ENCODE peak calls at places on chromosomes 2 and 18, in six cellular contexts. D is CD4-positive, alpha-beta T cell; A is HFF-Myc; W is IMR-90; M is AG09319; J is right lobe of liver. L is an unnamed sample.

GRCh38 chr2:136718273-136718672 is 47.1 kb upstream of the THSD7B start:
- DNase-seq in D (no peak), A (no peak), W (no peak), M (no peak), J (no peak), L (no peak)

GRCh38 chr2:19933351-19933981 is 31.7 kb upstream of the TTC32 start:
- DNase-seq in D (no peak), A (peak; percentile 43), W (peak; percentile 64), M (no peak), J (no peak), L (no peak)

GRCh38 chr2:217837001-217837491 is 165.7 kb downstream of the TNS1 start:
- DNase-seq in D (no peak), A (no peak), W (no peak), M (peak; percentile 52), J (no peak), L (no peak)

GRCh38 chr2:42256502-42256901 is 87.3 kb downstream of the EML4 start:
- DNase-seq in D (no peak), A (no peak), W (no peak), M (no peak), J (no peak), L (no peak)

GRCh38 chr2:190216829-190217228 is 102.8 kb downstream of the HIBCH start:
- DNase-seq in D (no peak), A (no peak), W (no peak), M (no peak), J (peak; percentile 32), L (peak; percentile 90)

GRCh38 chr18:55833543-55833942 is 245.6 kb upstream of the TCF4 start:
- DNase-seq in D (no peak), A (peak; percentile 94), W (peak; percentile 99), M (peak; percentile 85), J (no peak), L (no peak)

GRCh38 chr18:32707153-32707552 is 65.7 kb downstream of the KLHL14 start:
- DNase-seq in D (no peak), A (no peak), W (no peak), M (no peak), J (no peak), L (no peak)

GRCh38 chr2:9765611-9766531 is 77.4 kb upstream of the TAF1B start:
- DNase-seq in D (no peak), A (no peak), W (no peak), M (no peak), J (no peak), L (no peak)

GRCh38 chr18:22467760-22468553 is 50.2 kb upstream of the CTAGE1 start:
- DNase-seq in D (no peak), A (peak; percentile 88), W (peak; percentile 100), M (peak; percentile 91), J (no peak), L (no peak)

GRCh38 chr2:160956243-160956802 is 203.9 kb upstream of the TANK start:
- DNase-seq in D (no peak), A (no peak), W (no peak), M (no peak), J (no peak), L (no peak)

GRCh38 chr2:100063459-100063953 is 78.9 kb downstream of the AFF3 start:
- DNase-seq in D (no peak), A (no peak), W (no peak), M (no peak), J (no peak), L (no peak)

GRCh38 chr2:25294573-25295462 is 46.9 kb downstream of the DNMT3A start:
- DNase-seq in D (peak; percentile 71), A (no peak), W (peak; percentile 24), M (no peak), J (peak; percentile 72), L (no peak)

GRCh38 chr2:128641421-128642095 is 322.9 kb upstream of the HS6ST1 start:
- DNase-seq in D (no peak), A (no peak), W (no peak), M (no peak), J (peak; percentile 7), L (peak; percentile 49)

GRCh38 chr2:10911291-10912075 is at the start of gene KCNF1:
- DNase-seq in D (no peak), A (no peak), W (peak; percentile 65), M (no peak), J (no peak), L (no peak)

GRCh38 chr2:52264488-52264887 is 1232.6 kb upstream of the NRXN1 start:
- DNase-seq in D (no peak), A (no peak), W (no peak), M (no peak), J (no peak), L (no peak)

GRCh38 chr18:2402084-2402483 is 169.2 kb downstream of the METTL4 start:
- DNase-seq in D (no peak), A (no peak), W (peak; percentile 58), M (no peak), J (no peak), L (no peak)

DNA sequence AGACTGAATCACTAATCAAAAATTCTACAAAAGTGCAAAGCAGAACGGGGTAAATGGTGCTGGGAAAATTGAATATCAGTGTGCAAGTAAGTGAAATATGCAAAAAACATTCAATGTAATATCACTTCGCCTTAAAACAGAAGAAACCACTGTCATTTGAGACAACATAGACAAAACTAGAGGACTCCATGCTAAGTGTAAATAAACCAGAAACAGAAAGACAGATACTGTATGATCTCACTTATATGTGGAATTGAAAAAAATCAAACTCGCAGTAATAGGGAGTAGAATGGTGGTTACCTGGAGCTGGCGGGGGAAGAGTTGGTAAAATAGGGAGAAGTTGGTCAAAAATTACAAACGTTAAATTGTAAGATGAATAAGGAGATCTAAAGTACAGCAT is 1420.0 kb upstream of the CDH2 start:
- DNase-seq in D (no peak), A (no peak), W (no peak), M (no peak), J (no peak), L (no peak)
- TF ChIP-seq CTCF in D (no peak), A (no peak), W (no peak), M (no peak), J (no peak), L (no peak)

GRCh38 chr2:40097691-40098376 is 318.8 kb upstream of the THUMPD2 start:
- DNase-seq in D (no peak), A (no peak), W (peak; percentile 86), M (no peak), J (no peak), L (no peak)

GRCh38 chr2:40096360-40096759 is 317.3 kb upstream of the THUMPD2 start:
- DNase-seq in D (no peak), A (no peak), W (peak; percentile 85), M (no peak), J (no peak), L (no peak)

GRCh38 chr2:40095003-40095402 is 315.9 kb upstream of the THUMPD2 start:
- DNase-seq in D (no peak), A (no peak), W (peak; percentile 83), M (no peak), J (no peak), L (no peak)

GRCh38 chr2:40101076-40101688 is 322.1 kb upstream of the THUMPD2 start:
- DNase-seq in D (no peak), A (no peak), W (peak; percentile 92), M (no peak), J (no peak), L (no peak)

DNA sequence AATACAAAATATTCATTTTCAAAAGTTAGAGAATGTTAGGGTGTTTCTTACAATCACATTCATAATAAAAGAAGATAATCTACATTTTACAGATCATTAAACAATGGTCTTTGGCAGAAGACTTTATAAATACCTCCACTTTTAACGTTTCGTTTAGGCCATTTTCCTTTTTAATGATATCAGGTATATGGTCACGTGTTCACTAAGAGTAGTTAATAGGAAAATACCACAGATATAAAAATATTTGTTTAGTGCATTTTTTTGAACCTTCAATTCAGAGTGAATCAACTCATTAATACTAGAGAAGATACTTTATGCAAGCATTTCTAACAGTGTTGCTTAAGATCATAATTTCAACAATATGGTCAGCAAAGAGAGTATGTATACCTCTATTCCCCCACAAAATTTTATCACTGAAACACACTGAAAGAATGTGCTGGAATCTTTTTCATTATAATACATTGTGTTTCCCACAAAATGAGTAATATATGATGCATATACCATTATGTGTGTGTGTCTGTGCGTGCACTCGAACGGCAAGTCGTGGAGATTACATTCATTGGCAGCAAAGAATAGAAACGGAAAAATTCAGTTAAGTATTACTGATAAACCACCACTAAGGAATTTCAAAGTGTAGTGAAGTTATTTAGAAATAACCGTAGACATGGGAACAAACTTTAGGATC is 319.9 kb upstream of the THUMPD2 start:
- DNase-seq in D (no peak), A (no peak), W (peak; percentile 76), M (no peak), J (no peak), L (no peak)
- TF ChIP-seq CTCF in D (no peak), A (no peak), W (no peak), M (no peak), J (no peak), L (no peak)

GRCh38 chr2:45696708-45697107 is 45.2 kb downstream of the PRKCE start:
- DNase-seq in D (no peak), A (no peak), W (no peak), M (no peak), J (no peak), L (no peak)

GRCh38 chr2:45697190-45697589 is 45.7 kb downstream of the PRKCE start:
- DNase-seq in D (no peak), A (no peak), W (no peak), M (no peak), J (no peak), L (no peak)

GRCh38 chr2:45699032-45699658 is 47.7 kb downstream of the PRKCE start:
- DNase-seq in D (no peak), A (peak; percentile 21), W (peak; percentile 88), M (no peak), J (no peak), L (no peak)

GRCh38 chr2:45698538-45698937 is 47.1 kb downstream of the PRKCE start:
- DNase-seq in D (no peak), A (no peak), W (no peak), M (no peak), J (no peak), L (no peak)

DNA sequence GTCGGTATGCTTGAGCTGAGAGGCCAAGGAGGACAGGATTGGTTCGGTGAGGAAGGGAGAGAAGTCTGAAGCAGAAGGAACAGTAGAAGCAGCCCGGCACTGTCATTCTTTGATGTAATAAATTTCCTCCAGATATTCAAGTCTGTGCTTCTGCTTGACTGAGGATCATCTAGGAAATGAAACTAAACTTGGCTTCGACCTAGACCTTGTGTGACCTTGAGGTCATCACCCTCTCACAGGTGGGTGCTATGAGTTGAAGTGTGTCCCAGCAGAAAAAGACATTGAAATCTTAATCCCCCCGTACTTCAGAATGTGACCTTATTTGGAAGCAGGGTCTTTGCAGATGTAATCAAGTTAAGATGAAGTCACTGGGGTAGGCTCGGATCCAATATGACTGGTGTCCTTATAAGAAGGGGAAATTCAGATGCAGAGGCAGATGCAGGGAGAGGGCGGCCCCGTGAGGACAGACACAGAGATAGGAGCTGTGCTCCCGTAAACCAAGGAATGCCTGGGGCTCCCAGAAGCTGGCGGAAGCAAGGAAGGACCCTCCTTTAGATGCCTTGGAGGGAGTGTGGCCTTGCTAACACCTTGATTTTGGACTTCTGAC is 49.0 kb downstream of the PRKCE start:
- DNase-seq in D (no peak), A (no peak), W (no peak), M (no peak), J (no peak), L (no peak)
- TF ChIP-seq CTCF in D (no peak), A (no peak), W (no peak), M (no peak), J (no peak), L (no peak)

DNA sequence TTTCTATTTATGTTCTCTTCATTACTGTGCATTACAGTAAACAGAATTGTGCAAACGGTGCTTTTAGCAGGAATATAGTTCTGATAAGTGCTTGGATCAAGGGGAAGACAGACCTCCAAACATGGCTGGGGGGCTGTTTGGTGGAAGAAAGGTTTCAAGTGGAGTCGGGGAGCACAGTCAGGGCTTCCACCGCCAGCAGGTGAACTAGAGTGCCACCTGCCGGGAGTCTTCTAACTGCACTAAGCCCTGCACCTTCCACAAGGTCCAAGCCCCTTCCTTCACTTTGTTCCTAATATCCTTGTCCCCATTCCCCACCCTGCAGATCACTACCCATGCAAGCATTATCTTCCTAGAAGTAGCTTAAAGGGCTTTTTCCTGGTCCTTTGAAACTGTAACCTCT is 11.1 kb downstream of the ONECUT2 start:
- DNase-seq in D (no peak), A (no peak), W (peak; percentile 4), M (no peak), J (no peak), L (no peak)
- TF ChIP-seq CTCF in D (no peak), A (peak; percentile 61), W (peak; percentile 39), M (peak; percentile 24), J (peak; percentile 47), L (peak; percentile 68)